ENCODE peak calls at places on chromosomes 6 and 20, in eight cellular contexts. S, Z, W, G, B, P, V and C are unnamed samples. For H3K4me1, the result is how much of the 10 kb centered on the place peaks cover.

GRCh38 chr20:17468073-17468840 is 62.9 kb downstream of the BFSP1 start:
- DNase-seq in S (no peak), Z (no peak), W (no peak), G (no peak), B (no peak), P (no peak), V (peak), C (no peak)

GRCh38 chr6:14035448-14035847 is 82.1 kb upstream of the CD83 start:
- DNase-seq in S (peak), Z (peak), W (no peak), G (peak), B (no peak), P (no peak), V (no peak), C (no peak)

GRCh38 chr6:20534906-20535305 is 649 bp downstream of the CDKAL1 start:
- DNase-seq in S (no peak), Z (no peak), W (no peak), G (no peak), B (no peak), P (no peak), V (no peak), C (peak)

GRCh38 chr6:29510202-29510601 is 22.4 kb upstream of the MAS1L start:
- DNase-seq in S (no peak), Z (peak), W (no peak), G (no peak), B (no peak), P (no peak), V (no peak), C (no peak)

GRCh38 chr20:6026051-6026450 is 27.8 kb downstream of the LRRN4 start:
- DNase-seq in S (peak), Z (no peak), W (no peak), G (no peak), B (no peak), P (no peak), V (no peak), C (peak)

GRCh38 chr6:127515234-127515793 is 3.8 kb downstream of the MTCL3 start:
- DNase-seq in S (no peak), Z (peak), W (no peak), G (no peak), B (no peak), P (no peak), V (no peak), C (no peak)

GRCh38 chr6:137095651-137096238 is 51.0 kb upstream of the IL20RA start:
- DNase-seq in S (no peak), Z (no peak), W (no peak), G (no peak), B (no peak), P (no peak), V (no peak), C (no peak)

GRCh38 chr20:16434087-16434664 is 139.1 kb downstream of the KIF16B start:
- DNase-seq in S (no peak), Z (peak), W (peak), G (peak), B (peak), P (peak), V (no peak), C (no peak)

GRCh38 chr20:53578492-53579222 is 15.0 kb downstream of the ZNF217 start:
- DNase-seq in S (peak), Z (peak), W (peak), G (peak), B (peak), P (peak), V (peak), C (peak)

GRCh38 chr6:105593056-105593455 is 190.2 kb upstream of the PREP start:
- DNase-seq in S (peak), Z (no peak), W (no peak), G (no peak), B (no peak), P (no peak), V (no peak), C (no peak)
- H3K4me1 ChIP-seq in S (under half), Z (under half), W (under half), G (under half), B (under half), P (under half), V (under half), C (under half)

GRCh38 chr20:10922941-10923340 is 249.1 kb upstream of the JAG1 start:
- DNase-seq in S (peak), Z (no peak), W (no peak), G (no peak), B (no peak), P (no peak), V (no peak), C (no peak)

GRCh38 chr20:10925767-10926166 is 252.0 kb upstream of the JAG1 start:
- DNase-seq in S (no peak), Z (no peak), W (no peak), G (no peak), B (no peak), P (peak), V (no peak), C (no peak)

GRCh38 chr20:10927011-10927583 is 253.3 kb upstream of the JAG1 start:
- DNase-seq in S (no peak), Z (no peak), W (no peak), G (no peak), B (no peak), P (no peak), V (no peak), C (no peak)

GRCh38 chr20:10922521-10922920 is 248.7 kb upstream of the JAG1 start:
- DNase-seq in S (no peak), Z (no peak), W (no peak), G (no peak), B (no peak), P (no peak), V (no peak), C (no peak)

DNA sequence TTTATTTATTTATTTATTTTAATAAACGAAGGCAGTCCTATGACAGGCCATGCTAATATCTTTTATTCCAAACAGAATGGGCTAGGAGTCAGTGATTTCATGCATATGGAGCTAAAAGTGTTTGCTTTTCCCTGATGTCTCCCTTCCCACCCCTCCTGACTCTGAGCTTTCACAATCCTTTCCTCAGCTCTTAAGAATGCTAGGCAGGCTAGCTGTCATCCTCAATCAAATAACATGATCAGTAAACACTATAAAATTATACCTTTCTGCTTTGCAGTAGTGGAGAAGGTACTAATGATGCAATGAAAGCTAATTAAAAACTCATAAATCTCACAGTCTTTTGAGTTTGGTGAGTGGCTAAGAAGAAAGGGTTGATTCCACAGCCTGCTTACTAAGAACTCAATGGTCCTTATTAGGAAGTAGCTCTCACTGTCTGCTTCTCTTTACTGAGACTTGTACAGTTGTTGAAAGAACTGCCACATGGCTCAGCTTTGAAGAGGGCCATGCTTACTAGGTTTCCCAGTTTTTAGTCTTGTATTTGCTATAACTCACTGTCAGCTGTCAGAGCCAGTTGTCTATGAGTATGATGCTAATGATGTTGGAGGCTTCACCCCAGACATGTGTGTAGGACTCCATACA is 250.9 kb upstream of the JAG1 start:
- DNase-seq in S (peak), Z (no peak), W (no peak), G (no peak), B (no peak), P (no peak), V (no peak), C (no peak)
- H3K4me1 ChIP-seq in S (under half), Z (under half), W (under half), G (under half), B (under half), P (under half), V (under half), C (under half)

GRCh38 chr6:16240618-16241320 is 2.4 kb downstream of the GMPR start:
- DNase-seq in S (no peak), Z (no peak), W (no peak), G (no peak), B (no peak), P (no peak), V (no peak), C (no peak)
- H3K4me1 ChIP-seq in S (under half), Z (under half), W (under half), G (under half), B (half or more), P (under half), V (half or more), C (under half)

GRCh38 chr6:114364295-114364694 is 21.5 kb upstream of the HS3ST5 start:
- DNase-seq in S (peak), Z (peak), W (no peak), G (no peak), B (no peak), P (no peak), V (no peak), C (no peak)
- H3K4me1 ChIP-seq in S (under half), Z (half or more), W (under half), G (under half), B (under half), P (under half), V (under half), C (under half)

GRCh38 chr6:11811644-11812264 is 33.2 kb upstream of the ADTRP start:
- DNase-seq in S (no peak), Z (no peak), W (no peak), G (no peak), B (no peak), P (no peak), V (no peak), C (no peak)
- H3K4me1 ChIP-seq in S (under half), Z (under half), W (under half), G (under half), B (under half), P (under half), V (under half), C (under half)

GRCh38 chr20:63233061-63233344 is 2.7 kb upstream of the BIRC7 start:
- DNase-seq in S (no peak), Z (no peak), W (no peak), G (no peak), B (no peak), P (no peak), V (no peak), C (no peak)

GRCh38 chr20:63230800-63231268 is 4.9 kb upstream of the BIRC7 start:
- DNase-seq in S (peak), Z (peak), W (peak), G (no peak), B (peak), P (peak), V (peak), C (no peak)

GRCh38 chr20:63233924-63234323 is 1.8 kb upstream of the BIRC7 start:
- DNase-seq in S (no peak), Z (no peak), W (no peak), G (no peak), B (no peak), P (no peak), V (no peak), C (no peak)

GRCh38 chr20:63234693-63235398 is 859 bp upstream of the BIRC7 start:
- DNase-seq in S (no peak), Z (peak), W (no peak), G (no peak), B (peak), P (no peak), V (no peak), C (no peak)

DNA sequence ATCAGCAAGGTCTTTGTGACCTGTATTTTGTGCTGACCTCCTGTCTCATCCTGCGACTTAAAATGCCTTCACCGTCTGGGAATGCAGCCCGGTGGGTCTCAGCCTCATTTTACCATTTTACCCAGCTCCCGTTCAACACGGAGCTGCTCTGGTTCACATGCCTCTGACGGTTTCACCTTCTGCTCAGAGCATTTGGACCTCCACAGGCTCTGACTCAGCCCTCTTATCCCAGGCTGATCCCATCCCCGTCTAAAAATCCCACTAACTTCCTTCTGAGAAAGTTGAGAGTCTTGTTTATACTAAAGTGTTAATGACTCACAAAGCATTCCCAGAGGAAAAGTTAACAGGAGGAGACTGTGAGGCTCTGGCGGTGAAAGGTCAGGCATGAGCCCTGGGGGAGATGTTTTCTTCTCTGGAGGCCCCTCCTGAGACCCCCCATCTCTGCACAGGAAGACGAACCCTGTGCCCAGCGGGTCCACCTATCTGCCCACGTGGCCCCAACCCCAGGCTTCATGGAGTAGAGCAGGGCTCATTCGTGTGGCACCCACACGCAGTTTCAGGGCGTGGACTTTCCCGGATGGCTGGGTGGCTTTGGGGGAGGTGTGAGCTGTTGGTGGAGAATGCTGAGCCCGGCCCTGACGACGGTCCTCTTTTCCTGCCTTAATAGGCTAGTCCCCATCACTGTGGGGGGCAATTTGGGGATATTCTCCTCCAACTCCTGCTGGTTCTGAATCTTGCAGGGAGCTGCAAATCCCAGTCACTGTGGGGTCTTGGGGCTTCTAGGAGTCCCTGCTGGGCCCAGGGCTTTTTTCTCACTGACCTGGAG is 3.3 kb upstream of the BIRC7 start:
- DNase-seq in S (peak), Z (no peak), W (no peak), G (no peak), B (no peak), P (peak), V (no peak), C (no peak)
- H3K4me1 ChIP-seq in S (under half), Z (under half), W (under half), G (under half), B (under half), P (under half), V (under half), C (under half)

GRCh38 chr20:32451340-32451681 is 93.2 kb downstream of the ASXL1 start:
- DNase-seq in S (no peak), Z (no peak), W (no peak), G (no peak), B (no peak), P (no peak), V (no peak), C (no peak)
- H3K4me1 ChIP-seq in S (under half), Z (under half), W (under half), G (under half), B (under half), P (under half), V (under half), C (under half)